ENCODE peak calls at places on chromosomes 2 and 18, in six cellular contexts. I, L, Y, G, K and J are unnamed samples.

GRCh38 chr2:137508739-137509384 is 455.4 kb upstream of the HNMT start:
- DNase-seq in I (no peak), L (no peak), Y (no peak), G (no peak), K (no peak), J (no peak)

GRCh38 chr2:114543106-114543806 is 100.8 kb downstream of the DPP10 start:
- DNase-seq in I (no peak), L (no peak), Y (peak), G (no peak), K (no peak), J (no peak)

GRCh38 chr2:175976758-175977157 is 25.3 kb downstream of the LNPK start:
- DNase-seq in I (no peak), L (no peak), Y (no peak), G (no peak), K (no peak), J (no peak)

GRCh38 chr2:12701786-12702660 is 14.7 kb upstream of the TRIB2 start:
- DNase-seq in I (peak), L (no peak), Y (no peak), G (no peak), K (no peak), J (no peak)

GRCh38 chr18:75815767-75816166 is 388.3 kb upstream of the SMIM21 start:
- DNase-seq in I (no peak), L (no peak), Y (no peak), G (no peak), K (no peak), J (no peak)

GRCh38 chr2:53356291-53356905 is 411.2 kb upstream of the CHAC2 start:
- DNase-seq in I (no peak), L (no peak), Y (no peak), G (no peak), K (no peak), J (no peak)

GRCh38 chr2:181114021-181114420 is 133.6 kb downstream of the UBE2E3 start:
- DNase-seq in I (no peak), L (no peak), Y (no peak), G (no peak), K (no peak), J (no peak)

GRCh38 chr2:232898592-232899541 is 28.8 kb downstream of the SNORC start:
- DNase-seq in I (peak), L (no peak), Y (no peak), G (no peak), K (no peak), J (no peak)

GRCh38 chr2:132416080-132416911 is at the start of gene GPR39:
- DNase-seq in I (peak), L (peak), Y (peak), G (peak), K (no peak), J (peak)

GRCh38 chr2:102736174-102736606 is 25.6 kb upstream of the TMEM182 start:
- DNase-seq in I (peak), L (peak), Y (peak), G (no peak), K (no peak), J (no peak)

GRCh38 chr18:45962461-45962860 is 4.7 kb downstream of the EPG5 start:
- DNase-seq in I (peak), L (no peak), Y (no peak), G (no peak), K (no peak), J (no peak)

GRCh38 chr2:170822885-170823799 is 6.5 kb downstream of the GAD1 start:
- DNase-seq in I (no peak), L (no peak), Y (peak), G (no peak), K (no peak), J (no peak)

GRCh38 chr2:11616851-11617415 is 53.1 kb downstream of the NTSR2 start:
- DNase-seq in I (no peak), L (no peak), Y (no peak), G (no peak), K (no peak), J (no peak)

GRCh38 chr2:65442420-65443020 is 10.1 kb upstream of the SPRED2 start:
- DNase-seq in I (no peak), L (no peak), Y (no peak), G (no peak), K (no peak), J (no peak)

GRCh38 chr2:202290970-202291369 is 25.4 kb downstream of the NOP58 start:
- DNase-seq in I (no peak), L (no peak), Y (no peak), G (no peak), K (no peak), J (no peak)

GRCh38 chr2:234632527-234633391 is 135.9 kb upstream of the ARL4C start:
- DNase-seq in I (no peak), L (no peak), Y (no peak), G (peak), K (no peak), J (no peak)

GRCh38 chr2:127843677-127844076 is 14.3 kb downstream of the POLR2D start:
- DNase-seq in I (no peak), L (no peak), Y (no peak), G (no peak), K (no peak), J (no peak)

GRCh38 chr18:13151656-13152055 is 66.9 kb upstream of the LDLRAD4 start:
- DNase-seq in I (no peak), L (no peak), Y (no peak), G (no peak), K (no peak), J (no peak)

GRCh38 chr18:499351-500229 is 911 bp downstream of the COLEC12 start:
- DNase-seq in I (no peak), L (peak), Y (peak), G (peak), K (no peak), J (no peak)

GRCh38 chr2:132542953-132543569 is 126.5 kb downstream of the GPR39 start:
- DNase-seq in I (peak), L (no peak), Y (no peak), G (no peak), K (no peak), J (no peak)

GRCh38 chr2:59449264-59449663 is 1104.2 kb downstream of the BCL11A start:
- DNase-seq in I (no peak), L (no peak), Y (no peak), G (no peak), K (peak), J (no peak)

GRCh38 chr2:177031435-177032222 is 181.0 kb upstream of the HNRNPA3 start:
- DNase-seq in I (no peak), L (no peak), Y (no peak), G (no peak), K (no peak), J (no peak)

GRCh38 chr2:52844701-52845423 is 922.7 kb upstream of the CHAC2 start:
- DNase-seq in I (no peak), L (no peak), Y (no peak), G (no peak), K (no peak), J (no peak)

GRCh38 chr2:98601532-98602132 is 6.7 kb downstream of the COA5 start:
- DNase-seq in I (peak), L (no peak), Y (peak), G (no peak), K (peak), J (no peak)

GRCh38 chr2:74778381-74779371 is 55.3 kb upstream of the HK2 start:
- DNase-seq in I (no peak), L (peak), Y (no peak), G (no peak), K (no peak), J (no peak)

GRCh38 chr2:158501301-158501700 is 44.5 kb downstream of the PKP4 start:
- DNase-seq in I (no peak), L (peak), Y (no peak), G (no peak), K (no peak), J (no peak)

GRCh38 chr2:216777637-216778273 is 82.1 kb downstream of the TNP1 start:
- DNase-seq in I (peak), L (no peak), Y (peak), G (no peak), K (peak), J (no peak)

GRCh38 chr2:174340400-174341300 is 5.9 kb downstream of the SP9 start:
- DNase-seq in I (no peak), L (no peak), Y (no peak), G (no peak), K (no peak), J (no peak)

GRCh38 chr2:215917953-215918620 is 95.3 kb downstream of the MREG start:
- DNase-seq in I (no peak), L (no peak), Y (no peak), G (peak), K (peak), J (no peak)

GRCh38 chr2:99861376-99861760 is 281.0 kb downstream of the AFF3 start:
- DNase-seq in I (peak), L (no peak), Y (no peak), G (no peak), K (no peak), J (no peak)

GRCh38 chr2:228725031-228725430 is 543.5 kb upstream of the SPHKAP start:
- DNase-seq in I (no peak), L (no peak), Y (no peak), G (no peak), K (no peak), J (no peak)

GRCh38 chr18:22563098-22563707 is 145.5 kb upstream of the CTAGE1 start:
- DNase-seq in I (peak), L (no peak), Y (peak), G (peak), K (no peak), J (no peak)

GRCh38 chr2:133718688-133719201 is 150.5 kb upstream of the NCKAP5 start:
- DNase-seq in I (peak), L (no peak), Y (no peak), G (peak), K (no peak), J (no peak)

GRCh38 chr2:190837417-190837816 is 43.2 kb upstream of the GLS start:
- DNase-seq in I (no peak), L (no peak), Y (no peak), G (no peak), K (no peak), J (no peak)

GRCh38 chr2:128410758-128411215 is 92.1 kb upstream of the HS6ST1 start:
- DNase-seq in I (no peak), L (no peak), Y (no peak), G (no peak), K (no peak), J (no peak)

GRCh38 chr2:188770296-188770695 is 203.9 kb upstream of the COL3A1 start:
- DNase-seq in I (no peak), L (no peak), Y (no peak), G (no peak), K (no peak), J (no peak)

GRCh38 chr2:119701352-119701751 is 22.4 kb downstream of the TMEM177 start:
- DNase-seq in I (no peak), L (no peak), Y (no peak), G (no peak), K (no peak), J (no peak)

GRCh38 chr2:172086349-172087190 is 1.3 kb downstream of the DLX1 start:
- DNase-seq in I (peak), L (no peak), Y (peak), G (no peak), K (no peak), J (no peak)

GRCh38 chr2:126513033-126513432 is 142.9 kb upstream of the GYPC start:
- DNase-seq in I (peak), L (no peak), Y (no peak), G (no peak), K (no peak), J (no peak)